ENCODE peak calls at places on chromosomes 11 and 22, in six cellular contexts. E is choroid plexus epithelial cell; B is midbrain; F is stimulated activated CD4-positive, alpha-beta T cell treated with anti-CD3 and anti-CD28 coated beads, Interleukin-1b, Interleukin-23, amount 100 ng/mL, for 24 hours; L is T-helper 9 cell; R is trophoblast cell. S is an unnamed sample.
A peak's percentile ranks its signal among the peaks of the same experiment; 100 is the strongest.

GRCh38 chr11:63985812-63986155 is 454 bp upstream of the OTUB1 start:
- DNase-seq in E (no peak), B (no peak), R (no peak), F (peak; percentile 62), L (peak; percentile 55), S (no peak)

GRCh38 chr11:35918716-35919115 is 25.1 kb upstream of the LDLRAD3 start:
- DNase-seq in L (no peak), B (no peak), F (no peak), R (no peak), E (no peak), S (peak; percentile 58)

GRCh38 chr22:16810188-16810802 is 14.9 kb downstream of the XKR3 start:
- DNase-seq in E (no peak), L (no peak), F (no peak), R (no peak), B (no peak), S (no peak)

GRCh38 chr22:39428597-39429071 is 28.2 kb upstream of the MGAT3 start:
- DNase-seq in E (peak; percentile 92), F (no peak), B (no peak), L (no peak), R (no peak), S (no peak)

GRCh38 chr22:39898997-39899396 is 1.9 kb upstream of the GRAP2 start:
- DNase-seq in R (no peak), F (no peak), B (no peak), E (no peak), L (no peak), S (peak; percentile 33)

GRCh38 chr11:43989162-43989961 is 46.9 kb downstream of the C11orf96 start:
- DNase-seq in F (no peak), R (no peak), E (no peak), B (no peak), L (no peak), S (no peak)

GRCh38 chr22:42945736-42946135 is 69.2 kb downstream of the PACSIN2 start:
- DNase-seq in R (peak; percentile 80), B (no peak), E (no peak), F (no peak), L (no peak), S (no peak)

GRCh38 chr11:59669611-59670009 is 773 bp upstream of the PATL1 start:
- DNase-seq in E (peak; percentile 82), B (peak; percentile 70), L (no peak), F (no peak), R (peak; percentile 87), S (peak; percentile 57)

GRCh38 chr11:6608726-6609501 is 3.1 kb downstream of the TAF10 start:
- DNase-seq in B (no peak), E (no peak), L (no peak), R (no peak), F (no peak), S (no peak)

GRCh38 chr11:26704249-26704648 is 17.6 kb downstream of the SLC5A12 start:
- DNase-seq in E (peak; percentile 45), F (no peak), R (peak; percentile 89), L (no peak), B (no peak), S (no peak)

GRCh38 chr11:61725632-61726280 is 26.7 kb upstream of the MYRF start:
- DNase-seq in F (no peak), B (no peak), L (no peak), E (peak; percentile 75), R (no peak), S (no peak)

GRCh38 chr11:120647681-120648080 is 136.1 kb downstream of the GRIK4 start:
- DNase-seq in R (no peak), L (no peak), B (no peak), E (no peak), F (no peak), S (no peak)

GRCh38 chr11:70071996-70072395 is 6.1 kb upstream of the ANO1 start:
- DNase-seq in B (no peak), E (no peak), R (no peak), F (no peak), L (no peak), S (no peak)

GRCh38 chr22:32858121-32858703 is 56.7 kb downstream of the TIMP3 start:
- DNase-seq in E (no peak), R (peak; percentile 83), L (no peak), B (no peak), F (no peak), S (no peak)

GRCh38 chr11:119776031-119776636 is 47.1 kb upstream of the NECTIN1 start:
- DNase-seq in L (no peak), R (no peak), F (no peak), E (no peak), B (no peak), S (no peak)

GRCh38 chr11:9905562-9905961 is 241.7 kb downstream of the SWAP70 start:
- DNase-seq in B (no peak), E (no peak), F (no peak), R (no peak), L (no peak), S (peak; percentile 47)

GRCh38 chr11:1162153-1162497 is 4.4 kb downstream of the MUC5AC start:
- DNase-seq in E (no peak), F (no peak), L (no peak), B (no peak), R (no peak), S (no peak)

GRCh38 chr11:114111369-114112042 is 52.0 kb downstream of the ZBTB16 start:
- DNase-seq in F (no peak), L (no peak), B (peak; percentile 54), R (no peak), E (peak; percentile 97), S (peak; percentile 88)

GRCh38 chr22:39266398-39267030 is 21.7 kb upstream of the PDGFB start:
- DNase-seq in F (no peak), B (peak; percentile 18), E (peak; percentile 63), R (peak; percentile 47), L (no peak), S (peak; percentile 82)

GRCh38 chr11:70880416-70880815 is 372.0 kb downstream of the SHANK2 start:
- DNase-seq in F (no peak), B (no peak), L (no peak), E (no peak), R (no peak), S (no peak)

GRCh38 chr11:18012314-18012905 is 437 bp downstream of the SERGEF start:
- DNase-seq in F (no peak), R (peak; percentile 45), B (peak; percentile 45), L (peak; percentile 7), E (peak; percentile 32), S (peak; percentile 30)

GRCh38 chr11:9231848-9232177 is 33.3 kb downstream of the DENND5A start:
- DNase-seq in F (no peak), E (peak; percentile 75), R (no peak), L (no peak), B (peak; percentile 88), S (peak; percentile 99)

GRCh38 chr22:42646569-42647525 is 2.3 kb downstream of the CYB5R3 start:
- DNase-seq in R (no peak), L (no peak), F (no peak), B (no peak), E (no peak), S (no peak)

GRCh38 chr11:64007629-64008282 is 21.5 kb downstream of the OTUB1 start:
- DNase-seq in B (peak; percentile 43), E (peak; percentile 34), F (no peak), L (no peak), R (peak; percentile 80), S (peak; percentile 37)

GRCh38 chr11:93216511-93217121 is 18.8 kb upstream of the SLC36A4 start:
- DNase-seq in E (no peak), F (no peak), L (no peak), B (no peak), R (no peak), S (no peak)

GRCh38 chr11:9210224-9210921 is 54.8 kb downstream of the DENND5A start:
- DNase-seq in B (no peak), F (no peak), R (peak; percentile 90), E (peak; percentile 38), L (no peak), S (no peak)

GRCh38 chr11:111441443-111441842 is 62.4 kb upstream of the POU2AF1 start:
- DNase-seq in L (no peak), E (peak; percentile 71), F (no peak), B (no peak), R (peak; percentile 38), S (no peak)

GRCh38 chr11:119782021-119782420 is 53.0 kb upstream of the NECTIN1 start:
- DNase-seq in L (no peak), B (no peak), R (peak; percentile 51), E (no peak), F (no peak), S (no peak)

GRCh38 chr11:64331569-64332371 is 8.2 kb upstream of the CCDC88B start:
- DNase-seq in B (no peak), L (peak; percentile 47), F (peak; percentile 68), R (peak; percentile 50), E (peak; percentile 86), S (no peak)

GRCh38 chr22:19831016-19831415 is 23.7 kb downstream of the GNB1L start:
- DNase-seq in E (no peak), B (no peak), L (no peak), F (no peak), R (no peak), S (no peak)

GRCh38 chr11:64935634-64936081 is at the start of gene GPHA2:
- DNase-seq in F (no peak), B (no peak), L (no peak), R (peak; percentile 30), E (peak; percentile 53), S (no peak)

GRCh38 chr11:43920598-43921419 is 21.6 kb upstream of the C11orf96 start:
- DNase-seq in R (peak; percentile 98), E (peak; percentile 100), F (no peak), L (no peak), B (no peak), S (no peak)